ENCODE peak calls at places on chromosomes 2 and 18, in four cellular contexts. Z, S, I and B are unnamed samples.

GRCh38 chr2:239716536-239717318 is 308.4 kb downstream of the NDUFA10 start:
- DNase-seq in Z (no peak), S (no peak), I (no peak), B (peak)

GRCh38 chr2:866009-866680 is 84.5 kb upstream of the SNTG2 start:
- DNase-seq in Z (peak), S (no peak), I (no peak), B (peak)

GRCh38 chr2:15732341-15733077 is 140.8 kb downstream of the DDX1 start:
- DNase-seq in Z (no peak), S (no peak), I (no peak), B (peak)

GRCh38 chr2:182818541-182819308 is 47.7 kb downstream of the FRZB start:
- DNase-seq in Z (peak), S (no peak), I (no peak), B (peak)

GRCh38 chr2:174300114-174300513 is 34.6 kb upstream of the SP9 start:
- DNase-seq in Z (no peak), S (no peak), I (no peak), B (no peak)

GRCh38 chr18:36099311-36099710 is 29.8 kb downstream of the SLC39A6 start:
- DNase-seq in Z (no peak), S (no peak), I (no peak), B (peak)

GRCh38 chr2:154402138-154402714 is 296.3 kb upstream of the KCNJ3 start:
- DNase-seq in Z (no peak), S (no peak), I (no peak), B (peak)

GRCh38 chr2:11855120-11855760 is 108.8 kb downstream of the LPIN1 start:
- DNase-seq in Z (no peak), S (no peak), I (no peak), B (no peak)

GRCh38 chr2:64204006-64204632 is 59.9 kb upstream of the PELI1 start:
- DNase-seq in Z (no peak), S (no peak), I (no peak), B (no peak)

GRCh38 chr2:43880952-43881351 is 42.2 kb downstream of the ABCG8 start:
- DNase-seq in Z (no peak), S (no peak), I (no peak), B (no peak)

GRCh38 chr2:227370087-227370486 is 9.0 kb downstream of the TM4SF20 start:
- DNase-seq in Z (no peak), S (no peak), I (no peak), B (no peak)

GRCh38 chr2:13676269-13676668 is 956.2 kb upstream of the LRATD1 start:
- DNase-seq in Z (no peak), S (no peak), I (no peak), B (no peak)

GRCh38 chr2:188870289-188870688 is 103.9 kb upstream of the COL3A1 start:
- DNase-seq in Z (no peak), S (no peak), I (no peak), B (no peak)

GRCh38 chr2:80303006-80303741 is 1.4 kb downstream of the LRRTM1 start:
- DNase-seq in Z (peak), S (peak), I (peak), B (peak)

GRCh38 chr2:38191516-38191915 is 115.6 kb upstream of the CYP1B1 start:
- DNase-seq in Z (no peak), S (no peak), I (no peak), B (no peak)

GRCh38 chr2:241584446-241584845 is 25.9 kb downstream of the BOK start:
- DNase-seq in Z (no peak), S (peak), I (no peak), B (no peak)

GRCh38 chr2:182081602-182082260 is 96.1 kb downstream of the PPP1R1C start:
- DNase-seq in Z (no peak), S (no peak), I (no peak), B (no peak)

GRCh38 chr2:174673876-174674275 is 76.3 kb upstream of the WIPF1 start:
- DNase-seq in Z (no peak), S (no peak), I (no peak), B (no peak)

GRCh38 chr2:236613607-236614006 is 44.0 kb downstream of the ACKR3 start:
- DNase-seq in Z (no peak), S (no peak), I (no peak), B (no peak)

GRCh38 chr2:111930875-111931274 is 32.5 kb downstream of the MERTK start:
- DNase-seq in Z (no peak), S (no peak), I (no peak), B (no peak)

GRCh38 chr2:59182249-59182648 is 941.1 kb upstream of the FANCL start:
- DNase-seq in Z (peak), S (peak), I (peak), B (peak)

GRCh38 chr2:15034246-15034645 is 401.7 kb downstream of the LRATD1 start:
- DNase-seq in Z (no peak), S (no peak), I (no peak), B (no peak)

GRCh38 chr2:85744771-85745601 is 8.8 kb upstream of the ATOH8 start:
- DNase-seq in Z (no peak), S (no peak), I (no peak), B (peak)

GRCh38 chr2:157782057-157782845 is 93.9 kb downstream of the ACVR1 start:
- DNase-seq in Z (no peak), S (peak), I (no peak), B (peak)

GRCh38 chr2:113218283-113219091 is 44.7 kb downstream of the PSD4 start:
- DNase-seq in Z (no peak), S (no peak), I (no peak), B (no peak)

GRCh38 chr18:12721495-12722275 is 18.8 kb downstream of the PSMG2 start:
- DNase-seq in Z (no peak), S (no peak), I (no peak), B (no peak)

GRCh38 chr2:20439193-20439475 is 7.7 kb upstream of the RHOB start:
- DNase-seq in Z (no peak), S (no peak), I (no peak), B (no peak)

GRCh38 chr18:36977121-36977520 is 148.2 kb downstream of the KIAA1328 start:
- DNase-seq in Z (no peak), S (no peak), I (no peak), B (no peak)

GRCh38 chr18:58316943-58317342 is 272.9 kb downstream of the NEDD4L start:
- DNase-seq in Z (no peak), S (no peak), I (no peak), B (no peak)

GRCh38 chr18:73340135-73340934 is 472.5 kb upstream of the NETO1 start:
- DNase-seq in Z (no peak), S (no peak), I (no peak), B (no peak)

GRCh38 chr2:239951825-239952224 is 73.3 kb downstream of the NDUFA10 start:
- DNase-seq in Z (no peak), S (no peak), I (no peak), B (no peak)

GRCh38 chr2:229339613-229340012 is 68.5 kb upstream of the PID1 start:
- DNase-seq in Z (no peak), S (no peak), I (no peak), B (no peak)

GRCh38 chr2:112924348-112924747 is 13.4 kb downstream of the IL37 start:
- DNase-seq in Z (no peak), S (peak), I (no peak), B (no peak)

GRCh38 chr2:27162151-27163121 is 13.6 kb downstream of the TCF23 start:
- DNase-seq in Z (no peak), S (peak), I (no peak), B (no peak)

GRCh38 chr2:163364736-163365135 is 371.1 kb downstream of the FIGN start:
- DNase-seq in Z (no peak), S (no peak), I (no peak), B (no peak)

GRCh38 chr18:36335476-36336279 is 38.2 kb downstream of the FHOD3 start:
- DNase-seq in Z (no peak), S (no peak), I (no peak), B (peak)

GRCh38 chr2:98568161-98568956 is 40.0 kb downstream of the COA5 start:
- DNase-seq in Z (no peak), S (no peak), I (no peak), B (no peak)

GRCh38 chr2:73091164-73091563 is 19.7 kb upstream of the SFXN5 start:
- DNase-seq in Z (no peak), S (no peak), I (no peak), B (no peak)

GRCh38 chr2:224561234-224562005 is 23.7 kb downstream of the CUL3 start:
- DNase-seq in Z (no peak), S (no peak), I (no peak), B (no peak)
- TF ChIP-seq TEAD4 in Z (no peak), S (no peak), I (no peak), B (no peak)

DNA sequence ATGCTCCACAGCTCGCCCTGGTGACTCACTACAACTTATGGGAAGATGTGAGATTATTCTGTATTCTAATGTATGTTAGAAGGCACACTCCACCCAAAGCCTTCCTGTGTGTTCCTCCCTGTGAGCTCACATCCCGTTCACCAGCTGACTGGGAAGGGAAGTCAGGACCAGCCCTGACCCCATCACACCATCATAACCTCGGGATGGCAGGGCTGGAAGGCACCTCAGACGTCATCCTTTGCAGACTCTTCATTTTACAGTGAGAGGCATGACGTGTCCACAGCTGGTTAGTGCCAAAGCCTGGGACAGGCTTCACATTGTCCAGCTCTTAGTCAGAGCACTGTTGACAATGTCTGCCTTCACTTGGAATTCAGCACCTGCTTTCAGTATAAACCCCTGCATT is 417.8 kb upstream of the TNP1 start:
- DNase-seq in Z (no peak), S (no peak), I (no peak), B (no peak)
- TF ChIP-seq TEAD4 in Z (no peak), S (no peak), I (no peak), B (peak)

DNA sequence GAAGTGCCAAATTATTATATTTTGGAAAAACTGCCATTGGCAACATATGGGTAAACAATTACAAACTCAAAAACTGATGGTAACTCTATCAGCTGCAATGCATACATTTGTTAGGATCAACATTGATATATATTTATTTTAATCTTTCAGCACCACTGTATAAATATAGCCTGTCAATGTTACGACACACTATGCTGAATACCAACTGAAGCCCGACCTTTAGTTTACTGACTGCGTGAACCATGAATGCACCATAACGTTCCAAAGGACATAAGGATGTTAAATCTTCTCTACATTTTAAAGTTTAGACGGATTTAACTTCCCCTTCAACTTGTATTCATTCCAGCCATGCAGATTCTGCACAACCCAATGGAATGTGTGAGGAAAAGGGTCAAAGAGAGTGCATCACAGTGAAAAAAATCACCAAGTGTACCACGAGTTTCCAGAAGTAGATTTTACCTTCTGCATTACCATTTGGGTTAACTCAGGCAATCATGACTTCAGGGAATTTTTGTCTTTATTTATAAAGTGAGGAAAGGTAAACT is 489.5 kb downstream of the IRS1 start:
- DNase-seq in Z (no peak), S (no peak), I (no peak), B (no peak)
- TF ChIP-seq TEAD4 in Z (no peak), S (no peak), I (no peak), B (no peak)

GRCh38 chr18:62369129-62369644 is 44.1 kb downstream of the TNFRSF11A start:
- DNase-seq in Z (no peak), S (no peak), I (no peak), B (no peak)

GRCh38 chr18:62365420-62365819 is 40.3 kb downstream of the TNFRSF11A start:
- DNase-seq in Z (no peak), S (no peak), I (no peak), B (no peak)

GRCh38 chr18:62364558-62364957 is 39.4 kb downstream of the TNFRSF11A start:
- DNase-seq in Z (no peak), S (no peak), I (no peak), B (no peak)

GRCh38 chr18:62368100-62368499 is 43.0 kb downstream of the TNFRSF11A start:
- DNase-seq in Z (no peak), S (no peak), I (no peak), B (no peak)

GRCh38 chr18:62366992-62367391 is 41.9 kb downstream of the TNFRSF11A start:
- DNase-seq in Z (peak), S (no peak), I (no peak), B (no peak)
- TF ChIP-seq TEAD4 in Z (no peak), S (no peak), I (peak), B (no peak)

DNA sequence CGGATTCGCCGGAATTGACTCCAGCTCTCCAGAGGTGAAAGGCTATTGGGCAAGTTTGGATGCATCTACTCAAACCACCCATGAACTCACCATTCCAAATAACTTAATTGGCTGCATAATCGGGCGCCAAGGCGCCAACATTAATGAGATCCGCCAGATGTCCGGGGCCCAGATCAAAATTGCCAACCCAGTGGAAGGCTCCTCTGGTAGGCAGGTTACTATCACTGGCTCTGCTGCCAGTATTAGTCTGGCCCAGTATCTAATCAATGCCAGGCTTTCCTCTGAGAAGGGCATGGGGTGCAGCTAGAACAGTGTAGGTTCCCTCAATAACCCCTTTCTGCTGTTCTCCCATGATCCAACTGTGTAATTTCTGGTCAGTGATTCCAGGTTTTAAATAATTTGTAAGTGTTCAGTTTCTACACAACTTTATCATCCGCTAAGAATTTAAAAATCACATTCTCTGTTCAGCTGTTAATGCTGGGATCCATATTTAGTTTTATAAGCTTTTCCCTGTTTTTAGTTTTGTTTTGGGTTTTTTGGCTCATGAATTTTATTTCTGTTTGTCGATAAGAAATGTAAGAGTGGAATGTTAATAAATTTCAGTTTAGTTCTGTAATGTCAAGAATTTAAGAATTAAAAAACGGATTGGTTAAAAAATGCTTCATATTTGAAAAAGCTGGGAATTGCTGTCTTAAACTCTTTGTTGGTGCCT is 1.4 kb downstream of the PCBP1 start:
- DNase-seq in Z (no peak), S (no peak), I (no peak), B (peak)
- TF ChIP-seq TEAD4 in Z (no peak), S (no peak), I (no peak), B (no peak)

DNA sequence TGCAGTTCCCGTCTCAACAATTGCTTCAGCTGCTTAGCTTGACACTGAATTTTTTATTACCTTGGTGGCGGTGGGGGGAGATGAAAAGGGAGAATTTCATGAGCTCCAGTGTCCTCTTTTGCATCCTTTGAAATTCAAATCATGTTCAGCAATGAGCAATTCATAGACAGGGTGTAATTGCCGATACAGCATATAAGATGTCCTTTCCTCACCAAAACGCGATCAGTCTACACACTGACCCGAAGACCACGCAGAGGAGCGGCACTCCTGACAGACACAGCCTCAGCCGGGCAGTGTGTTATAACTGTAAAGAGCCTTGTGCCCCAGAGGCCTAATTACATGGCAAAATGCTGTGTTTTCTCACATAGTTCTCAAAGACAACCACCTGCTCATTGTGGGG is 38.4 kb upstream of the APCDD1 start:
- DNase-seq in Z (no peak), S (no peak), I (no peak), B (no peak)
- TF ChIP-seq TEAD4 in Z (no peak), S (no peak), I (no peak), B (no peak)

DNA sequence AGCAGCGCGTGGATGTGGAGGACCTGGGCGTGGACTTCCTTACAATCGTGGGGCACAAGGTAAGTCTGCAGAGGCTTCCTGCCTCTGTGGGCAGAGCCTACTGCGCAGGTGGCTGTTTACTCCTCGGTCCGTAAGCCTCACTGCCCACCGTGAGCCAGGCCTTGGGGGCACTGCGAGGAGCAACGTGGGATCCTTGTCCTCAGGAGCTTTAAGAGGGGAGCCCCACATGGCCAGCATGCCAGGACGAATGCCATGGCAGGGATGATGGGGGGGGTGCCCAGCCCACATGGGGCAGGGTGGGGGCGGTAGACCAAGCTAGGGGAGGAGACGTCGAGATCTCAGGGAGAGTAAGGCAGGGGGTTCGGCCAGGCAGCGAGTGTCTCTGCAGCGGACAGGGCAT is 18.0 kb upstream of the ESPNL start:
- DNase-seq in Z (no peak), S (no peak), I (peak), B (no peak)
- TF ChIP-seq TEAD4 in Z (no peak), S (no peak), I (no peak), B (no peak)